ENCODE peak calls at places on chromosomes 2 and 18, in ten cellular contexts. M, A, T, O, E, N, F, V, W and S are unnamed samples.

GRCh38 chr2:118774458-118775133 is 72.9 kb downstream of the EN1 start:
- DNase-seq in T (no peak), F (no peak), M (peak; percentile 83), O (peak; percentile 34), W (peak; percentile 29), A (peak; percentile 44), E (peak; percentile 91), N (peak; percentile 67), V (peak; percentile 71), S (no peak)

GRCh38 chr18:9055185-9055584 is 47.3 kb upstream of the NDUFV2 start:
- DNase-seq in E (no peak), F (no peak), A (no peak), M (peak; percentile 41), W (no peak), V (peak; percentile 39), T (no peak), O (no peak), N (no peak), S (no peak)

GRCh38 chr2:222284466-222284865 is 14.3 kb downstream of the PAX3 start:
- DNase-seq in T (no peak), E (no peak), V (no peak), O (no peak), F (no peak), M (no peak), N (no peak), A (no peak), W (no peak), S (no peak)

GRCh38 chr18:3409811-3410210 is 40.2 kb upstream of the TGIF1 start:
- DNase-seq in E (peak; percentile 77), O (no peak), F (no peak), T (no peak), M (no peak), V (no peak), W (no peak), A (no peak), N (no peak), S (no peak)

GRCh38 chr2:119706196-119706595 is 27.2 kb downstream of the TMEM177 start:
- DNase-seq in O (no peak), M (no peak), E (no peak), N (no peak), W (no peak), T (no peak), A (no peak), V (no peak), F (no peak), S (no peak)

GRCh38 chr2:217667545-217667944 is 335.2 kb downstream of the TNS1 start:
- DNase-seq in N (no peak), E (no peak), A (no peak), O (no peak), T (no peak), F (no peak), M (no peak), W (no peak), V (no peak), S (peak; percentile 72)

GRCh38 chr2:26582890-26583289 is 58.3 kb downstream of the CIB4 start:
- DNase-seq in M (no peak), N (peak; percentile 25), O (no peak), V (no peak), A (no peak), T (no peak), W (no peak), E (no peak), F (no peak), S (no peak)

GRCh38 chr2:191152841-191153240 is 2.0 kb upstream of the STAT4 start:
- DNase-seq in W (no peak), T (no peak), O (no peak), E (no peak), V (peak; percentile 77), M (peak; percentile 12), A (no peak), N (no peak), F (no peak), S (no peak)

GRCh38 chr2:180983468-180984388 is 3.3 kb downstream of the UBE2E3 start:
- DNase-seq in F (no peak), M (peak; percentile 55), O (peak; percentile 43), N (no peak), E (peak; percentile 72), A (peak; percentile 36), T (peak; percentile 82), V (peak; percentile 55), W (peak; percentile 31), S (no peak)

GRCh38 chr2:180980185-180980942 is at the start of gene UBE2E3:
- DNase-seq in E (peak; percentile 92), W (peak; percentile 85), N (peak; percentile 92), O (peak; percentile 85), T (peak; percentile 92), A (peak; percentile 85), M (peak; percentile 89), F (peak; percentile 64), V (peak; percentile 78), S (peak; percentile 65)

GRCh38 chr2:180979086-180979934 is 1.1 kb upstream of the UBE2E3 start:
- DNase-seq in E (peak; percentile 28), V (no peak), T (no peak), W (no peak), O (peak; percentile 25), A (no peak), F (no peak), N (no peak), M (peak; percentile 21), S (peak; percentile 5)

GRCh38 chr2:180979935-180980184 is 545 bp upstream of the UBE2E3 start:
- DNase-seq in V (no peak), E (no peak), O (no peak), N (no peak), W (no peak), T (no peak), F (no peak), A (no peak), M (no peak), S (no peak)

DNA sequence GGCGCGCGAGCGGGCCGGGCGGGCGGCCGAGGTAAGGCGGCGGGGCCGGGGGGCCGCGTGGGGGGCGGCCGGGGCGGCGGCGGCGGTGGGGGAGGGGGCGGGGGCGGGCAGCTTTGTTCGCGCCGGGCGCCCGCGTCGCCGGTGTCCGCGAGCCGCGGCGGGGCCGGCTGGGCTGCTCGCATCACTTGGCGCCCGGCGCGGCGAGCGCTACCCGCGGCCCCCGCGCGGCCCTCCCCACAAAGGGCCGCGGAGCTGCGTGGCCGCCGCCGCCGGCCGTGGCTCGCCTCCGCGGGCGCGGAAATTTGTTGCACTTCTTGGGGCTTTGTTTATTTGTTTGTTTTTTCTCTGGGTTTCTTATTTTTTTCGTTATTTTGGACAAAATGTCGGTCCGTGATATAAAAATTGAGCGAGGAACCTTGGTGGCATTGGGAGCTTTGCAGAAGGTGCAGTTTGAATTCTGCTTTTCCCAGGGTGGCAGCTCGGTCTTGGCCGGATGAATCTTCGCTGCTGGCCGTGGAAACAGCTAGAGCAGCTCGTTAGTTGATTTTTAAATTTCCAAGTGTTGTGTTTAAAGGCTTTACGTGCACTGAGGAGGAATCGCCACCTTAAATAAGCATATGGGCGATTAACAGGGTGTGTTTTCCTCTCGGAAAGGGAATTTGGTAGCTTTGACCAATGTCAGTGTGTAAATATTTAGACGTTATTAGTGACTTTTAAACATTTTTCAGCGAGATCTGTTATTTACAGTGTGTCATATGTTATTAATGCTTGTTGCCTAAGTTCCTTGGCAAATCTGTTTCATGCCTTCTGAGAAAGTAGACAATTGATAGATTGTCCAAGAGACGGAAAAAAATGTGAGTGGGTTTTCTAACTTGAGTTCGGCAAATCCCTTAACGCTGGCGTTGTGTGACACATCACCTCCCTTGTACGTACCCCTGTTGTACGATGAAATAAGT is 816 bp downstream of the UBE2E3 start:
- DNase-seq in O (peak; percentile 38), A (peak; percentile 30), N (peak; percentile 64), W (peak; percentile 25), V (peak; percentile 44), T (peak; percentile 66), M (peak; percentile 68), F (no peak), E (peak; percentile 31), S (no peak)
- H3K27me3 ChIP-seq in O (no peaks in the 10 kb centered on the region), A (no peaks in the 10 kb centered on the region), N (no peaks in the 10 kb centered on the region), W (no peaks in the 10 kb centered on the region), V (no peaks in the 10 kb centered on the region), T (no peaks in the 10 kb centered on the region), M (no peaks in the 10 kb centered on the region), F (no peaks in the 10 kb centered on the region), E (no peaks in the 10 kb centered on the region), S (no peaks in the 10 kb centered on the region)

DNA sequence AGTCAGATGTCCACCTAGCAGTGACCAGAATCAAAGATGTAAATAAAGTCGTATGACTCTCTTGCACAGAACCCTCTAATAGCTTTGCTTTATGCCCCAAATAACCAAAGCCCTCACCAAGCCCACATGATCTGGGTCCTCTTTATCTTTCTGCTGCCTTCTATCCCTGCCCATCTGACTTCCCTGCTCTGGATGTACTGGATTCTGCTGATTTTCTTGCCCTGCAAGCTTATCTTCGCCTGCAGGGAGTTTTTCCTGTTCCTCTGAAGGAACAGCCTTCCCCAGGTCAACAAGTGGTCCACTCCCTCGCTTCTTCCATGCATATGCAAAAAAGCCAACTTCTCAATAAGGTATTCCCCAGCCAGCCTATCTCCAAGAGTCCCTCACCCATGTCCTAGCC is 18.7 kb downstream of the IL36B start:
- DNase-seq in F (no peak), N (no peak), V (no peak), O (no peak), A (no peak), E (no peak), W (no peak), T (no peak), M (peak; percentile 50), S (no peak)
- H3K27me3 ChIP-seq in F (no peaks in the 10 kb centered on the region), N (no peaks in the 10 kb centered on the region), V (no peaks in the 10 kb centered on the region), O (no peaks in the 10 kb centered on the region), A (peaks cover 12% of the 10 kb centered on the region), E (peaks cover under 1% of the 10 kb centered on the region), W (peaks cover 25% of the 10 kb centered on the region), T (no peaks in the 10 kb centered on the region), M (no peaks in the 10 kb centered on the region), S (no peaks in the 10 kb centered on the region)

GRCh38 chr18:845152-845819 is 33.2 kb upstream of the YES1 start:
- DNase-seq in O (peak; percentile 38), W (no peak), N (no peak), A (no peak), F (no peak), E (no peak), V (no peak), M (no peak), T (no peak), S (no peak)
- H3K27me3 ChIP-seq in O (no peaks in the 10 kb centered on the region), W (no peaks in the 10 kb centered on the region), N (no peaks in the 10 kb centered on the region), A (no peaks in the 10 kb centered on the region), F (no peaks in the 10 kb centered on the region), E (peaks cover 25% of the 10 kb centered on the region), V (no peaks in the 10 kb centered on the region), M (no peaks in the 10 kb centered on the region), T (no peaks in the 10 kb centered on the region), S (no peaks in the 10 kb centered on the region)

GRCh38 chr2:230939691-230940475 is 14.8 kb upstream of the GPR55 start:
- DNase-seq in E (no peak), M (no peak), O (no peak), F (no peak), A (no peak), T (no peak), V (no peak), W (no peak), N (no peak), S (no peak)

GRCh38 chr2:230937362-230937761 is 12.3 kb upstream of the GPR55 start:
- DNase-seq in W (no peak), A (no peak), V (no peak), M (no peak), E (no peak), O (no peak), T (no peak), F (no peak), N (no peak), S (no peak)

GRCh38 chr2:230938516-230939065 is 13.5 kb upstream of the GPR55 start:
- DNase-seq in V (no peak), W (no peak), M (no peak), O (no peak), E (no peak), N (no peak), A (no peak), F (no peak), T (no peak), S (no peak)

GRCh38 chr2:230939066-230939591 is 14.1 kb upstream of the GPR55 start:
- DNase-seq in F (no peak), T (no peak), V (no peak), E (no peak), N (no peak), O (no peak), A (no peak), W (no peak), M (no peak), S (no peak)

GRCh38 chr2:230938098-230938497 is 13.1 kb upstream of the GPR55 start:
- DNase-seq in O (no peak), N (no peak), V (no peak), F (no peak), T (no peak), M (no peak), E (no peak), W (no peak), A (no peak), S (no peak)
- H3K27me3 ChIP-seq in O (no peaks in the 10 kb centered on the region), N (no peaks in the 10 kb centered on the region), V (no peaks in the 10 kb centered on the region), F (no peaks in the 10 kb centered on the region), T (no peaks in the 10 kb centered on the region), M (peaks cover 38% of the 10 kb centered on the region), E (no peaks in the 10 kb centered on the region), W (no peaks in the 10 kb centered on the region), A (peaks cover 19% of the 10 kb centered on the region), S (peaks cover 13% of the 10 kb centered on the region)